ENCODE peak calls at places on chromosomes 5 and 9, in six cellular contexts. One of them, this sample, is unnamed.
A peak's percentile ranks its signal among the peaks of the same experiment; 100 is the strongest.

GRCh38 chr5:134784241-134784920 is 25.8 kb downstream of the DDX46 start:
- DNase-seq in IMR-90: peak; percentile 33
- DNase-seq in heart right ventricle: no peak
- DNase-seq in ovary: no peak
- DNase-seq in caudate nucleus: no peak
- DNase-seq in neuronal stem cell: no peak
- DNase-seq in this sample: no peak

GRCh38 chr9:94729199-94729598 is 2.7 kb downstream of the AOPEP start:
- DNase-seq in IMR-90: no peak
- DNase-seq in caudate nucleus: no peak
- DNase-seq in heart right ventricle: no peak
- DNase-seq in neuronal stem cell: no peak
- DNase-seq in ovary: no peak
- DNase-seq in this sample: no peak

GRCh38 chr9:2722715-2723114 is 5.4 kb downstream of the KCNV2 start:
- DNase-seq in neuronal stem cell: no peak
- DNase-seq in caudate nucleus: no peak
- DNase-seq in ovary: no peak
- DNase-seq in heart right ventricle: no peak
- DNase-seq in IMR-90: peak; percentile 59
- DNase-seq in this sample: peak; percentile 21

GRCh38 chr5:60487885-60488425 is 212.0 kb downstream of the DEPDC1B start:
- DNase-seq in neuronal stem cell: no peak
- DNase-seq in heart right ventricle: no peak
- DNase-seq in caudate nucleus: no peak
- DNase-seq in ovary: no peak
- DNase-seq in IMR-90: no peak
- DNase-seq in this sample: no peak

GRCh38 chr5:132474881-132475511 is 15.6 kb downstream of the IRF1 start:
- DNase-seq in ovary: peak; percentile 11
- DNase-seq in caudate nucleus: no peak
- DNase-seq in neuronal stem cell: no peak
- DNase-seq in heart right ventricle: no peak
- DNase-seq in IMR-90: no peak
- DNase-seq in this sample: no peak

GRCh38 chr9:31137151-31137849 is 1247.1 kb upstream of the ACO1 start:
- DNase-seq in IMR-90: peak; percentile 76
- DNase-seq in caudate nucleus: no peak
- DNase-seq in heart right ventricle: no peak
- DNase-seq in neuronal stem cell: no peak
- DNase-seq in ovary: no peak
- DNase-seq in this sample: peak; percentile 98

GRCh38 chr5:143304836-143305475 is 98.5 kb downstream of the NR3C1 start:
- DNase-seq in neuronal stem cell: no peak
- DNase-seq in caudate nucleus: no peak
- DNase-seq in IMR-90: no peak
- DNase-seq in heart right ventricle: no peak
- DNase-seq in ovary: no peak
- DNase-seq in this sample: no peak

GRCh38 chr5:172710695-172711094 is 60.3 kb downstream of the DUSP1 start:
- DNase-seq in IMR-90: no peak
- DNase-seq in caudate nucleus: no peak
- DNase-seq in neuronal stem cell: no peak
- DNase-seq in ovary: no peak
- DNase-seq in heart right ventricle: no peak
- DNase-seq in this sample: no peak

GRCh38 chr9:100170085-100170484 is 71.0 kb downstream of the INVS start:
- DNase-seq in IMR-90: peak; percentile 43
- DNase-seq in neuronal stem cell: no peak
- DNase-seq in ovary: no peak
- DNase-seq in caudate nucleus: no peak
- DNase-seq in heart right ventricle: no peak
- DNase-seq in this sample: peak; percentile 20

GRCh38 chr5:135236951-135237791 is 161.9 kb downstream of the MACROH2A1 start:
- DNase-seq in caudate nucleus: no peak
- DNase-seq in neuronal stem cell: no peak
- DNase-seq in IMR-90: no peak
- DNase-seq in ovary: no peak
- DNase-seq in heart right ventricle: no peak
- DNase-seq in this sample: no peak

GRCh38 chr9:127567898-127568617 is 44.0 kb upstream of the STXBP1 start:
- DNase-seq in IMR-90: no peak
- DNase-seq in heart right ventricle: peak; percentile 42
- DNase-seq in neuronal stem cell: no peak
- DNase-seq in ovary: peak; percentile 62
- DNase-seq in caudate nucleus: no peak
- DNase-seq in this sample: peak; percentile 27

GRCh38 chr5:101678494-101679193 is 617.4 kb downstream of the SLCO4C1 start:
- DNase-seq in neuronal stem cell: peak; percentile 74
- DNase-seq in heart right ventricle: peak; percentile 12
- DNase-seq in caudate nucleus: peak; percentile 3
- DNase-seq in IMR-90: peak; percentile 47
- DNase-seq in ovary: no peak
- DNase-seq in this sample: peak; percentile 71

GRCh38 chr5:1467341-1468246 is 22.4 kb upstream of the SLC6A3 start:
- DNase-seq in ovary: no peak
- DNase-seq in IMR-90: no peak
- DNase-seq in heart right ventricle: no peak
- DNase-seq in neuronal stem cell: no peak
- DNase-seq in caudate nucleus: no peak
- DNase-seq in this sample: no peak

GRCh38 chr9:69963728-69964127 is 79.9 kb upstream of the MAMDC2 start:
- DNase-seq in heart right ventricle: no peak
- DNase-seq in IMR-90: no peak
- DNase-seq in ovary: no peak
- DNase-seq in neuronal stem cell: no peak
- DNase-seq in caudate nucleus: no peak
- DNase-seq in this sample: no peak

GRCh38 chr9:92635760-92636159 is 34.2 kb downstream of the IPPK start:
- DNase-seq in IMR-90: no peak
- DNase-seq in neuronal stem cell: no peak
- DNase-seq in ovary: no peak
- DNase-seq in caudate nucleus: no peak
- DNase-seq in heart right ventricle: no peak
- DNase-seq in this sample: no peak

GRCh38 chr9:82957526-82958379 is 105.2 kb downstream of the RASEF start:
- DNase-seq in caudate nucleus: no peak
- DNase-seq in ovary: no peak
- DNase-seq in heart right ventricle: no peak
- DNase-seq in IMR-90: no peak
- DNase-seq in neuronal stem cell: no peak
- DNase-seq in this sample: no peak

GRCh38 chr5:59813761-59814562 is 79.6 kb downstream of the PDE4D start:
- DNase-seq in neuronal stem cell: peak; percentile 54
- DNase-seq in heart right ventricle: no peak
- DNase-seq in ovary: no peak
- DNase-seq in IMR-90: peak; percentile 67
- DNase-seq in caudate nucleus: no peak
- DNase-seq in this sample: peak; percentile 83

GRCh38 chr5:112935675-112936074 is 13.6 kb upstream of the REEP5 start:
- DNase-seq in IMR-90: peak; percentile 52
- DNase-seq in neuronal stem cell: no peak
- DNase-seq in caudate nucleus: no peak
- DNase-seq in ovary: no peak
- DNase-seq in heart right ventricle: no peak
- DNase-seq in this sample: no peak

GRCh38 chr5:429453-430188 is 13.4 kb upstream of the EXOC3 start:
- DNase-seq in ovary: peak; percentile 75
- DNase-seq in caudate nucleus: no peak
- DNase-seq in IMR-90: peak; percentile 62
- DNase-seq in heart right ventricle: no peak
- DNase-seq in neuronal stem cell: no peak
- DNase-seq in this sample: peak; percentile 66

GRCh38 chr5:9363026-9363793 is 182.7 kb downstream of the SEMA5A start:
- DNase-seq in neuronal stem cell: no peak
- DNase-seq in heart right ventricle: no peak
- DNase-seq in caudate nucleus: no peak
- DNase-seq in IMR-90: no peak
- DNase-seq in ovary: no peak
- DNase-seq in this sample: no peak

GRCh38 chr5:41736641-41737040 is 133.6 kb downstream of the OXCT1 start:
- DNase-seq in caudate nucleus: no peak
- DNase-seq in ovary: no peak
- DNase-seq in IMR-90: peak; percentile 62
- DNase-seq in heart right ventricle: no peak
- DNase-seq in neuronal stem cell: no peak
- DNase-seq in this sample: no peak

GRCh38 chr9:77210116-77210515 is 32.8 kb downstream of the VPS13A start:
- DNase-seq in ovary: no peak
- DNase-seq in neuronal stem cell: no peak
- DNase-seq in IMR-90: peak; percentile 13
- DNase-seq in caudate nucleus: no peak
- DNase-seq in heart right ventricle: no peak
- DNase-seq in this sample: peak; percentile 8

GRCh38 chr5:140106805-140107311 is 7.1 kb upstream of the PURA start:
- DNase-seq in ovary: no peak
- DNase-seq in IMR-90: no peak
- DNase-seq in heart right ventricle: no peak
- DNase-seq in neuronal stem cell: no peak
- DNase-seq in caudate nucleus: no peak
- DNase-seq in this sample: no peak

GRCh38 chr5:27830551-27830950 is 792.2 kb upstream of the CDH9 start:
- DNase-seq in ovary: no peak
- DNase-seq in heart right ventricle: no peak
- DNase-seq in IMR-90: no peak
- DNase-seq in neuronal stem cell: no peak
- DNase-seq in caudate nucleus: no peak
- DNase-seq in this sample: peak; percentile 64

GRCh38 chr9:97906236-97906831 is 16.0 kb downstream of the TRMO start:
- DNase-seq in neuronal stem cell: no peak
- DNase-seq in heart right ventricle: peak; percentile 42
- DNase-seq in IMR-90: no peak
- DNase-seq in ovary: no peak
- DNase-seq in caudate nucleus: peak; percentile 14
- DNase-seq in this sample: no peak

GRCh38 chr5:106127341-106127781 is 1543.4 kb downstream of the EFNA5 start:
- DNase-seq in heart right ventricle: no peak
- DNase-seq in neuronal stem cell: no peak
- DNase-seq in caudate nucleus: no peak
- DNase-seq in IMR-90: peak; percentile 14
- DNase-seq in ovary: no peak
- DNase-seq in this sample: no peak

GRCh38 chr5:18553269-18553668 is 919.0 kb downstream of the TAF11L14 start:
- DNase-seq in caudate nucleus: no peak
- DNase-seq in neuronal stem cell: no peak
- DNase-seq in ovary: no peak
- DNase-seq in heart right ventricle: no peak
- DNase-seq in IMR-90: no peak
- DNase-seq in this sample: peak; percentile 1

GRCh38 chr9:35960029-35960655 is 2.2 kb upstream of the OR2S2 start:
- DNase-seq in ovary: no peak
- DNase-seq in IMR-90: peak; percentile 92
- DNase-seq in neuronal stem cell: no peak
- DNase-seq in heart right ventricle: no peak
- DNase-seq in caudate nucleus: no peak
- DNase-seq in this sample: peak; percentile 87

GRCh38 chr5:91499943-91500531 is 116.9 kb upstream of the ARRDC3 start:
- DNase-seq in heart right ventricle: no peak
- DNase-seq in caudate nucleus: no peak
- DNase-seq in ovary: no peak
- DNase-seq in neuronal stem cell: peak; percentile 48
- DNase-seq in IMR-90: peak; percentile 54
- DNase-seq in this sample: peak; percentile 65

GRCh38 chr5:149123211-149123610 is 18.1 kb upstream of the ABLIM3 start:
- DNase-seq in caudate nucleus: no peak
- DNase-seq in ovary: no peak
- DNase-seq in IMR-90: no peak
- DNase-seq in heart right ventricle: no peak
- DNase-seq in neuronal stem cell: no peak
- DNase-seq in this sample: no peak

GRCh38 chr5:149128023-149128875 is 13.0 kb upstream of the ABLIM3 start:
- DNase-seq in caudate nucleus: peak; percentile 4
- DNase-seq in heart right ventricle: peak; percentile 35
- DNase-seq in ovary: no peak
- DNase-seq in neuronal stem cell: no peak
- DNase-seq in IMR-90: peak; percentile 41
- DNase-seq in this sample: peak; percentile 63

GRCh38 chr5:149127394-149127955 is 13.8 kb upstream of the ABLIM3 start:
- DNase-seq in heart right ventricle: no peak
- DNase-seq in neuronal stem cell: no peak
- DNase-seq in IMR-90: no peak
- DNase-seq in caudate nucleus: no peak
- DNase-seq in ovary: no peak
- DNase-seq in this sample: no peak

GRCh38 chr5:149126898-149127297 is 14.4 kb upstream of the ABLIM3 start:
- DNase-seq in neuronal stem cell: no peak
- DNase-seq in IMR-90: no peak
- DNase-seq in ovary: no peak
- DNase-seq in caudate nucleus: no peak
- DNase-seq in heart right ventricle: no peak
- DNase-seq in this sample: peak; percentile 30

GRCh38 chr5:149125386-149125891 is 15.9 kb upstream of the ABLIM3 start:
- DNase-seq in ovary: no peak
- DNase-seq in neuronal stem cell: no peak
- DNase-seq in IMR-90: peak; percentile 18
- DNase-seq in caudate nucleus: no peak
- DNase-seq in heart right ventricle: no peak
- DNase-seq in this sample: peak; percentile 38
- H3K27ac ChIP-seq in ovary: no peak overlapping the region
- H3K27ac ChIP-seq in neuronal stem cell: no peak overlapping the region
- H3K27ac ChIP-seq in IMR-90: no peak overlapping the region
- H3K27ac ChIP-seq in caudate nucleus: no peak overlapping the region
- H3K27ac ChIP-seq in heart right ventricle: no peak overlapping the region
- H3K27ac ChIP-seq in this sample: no peak overlapping the region

DNA sequence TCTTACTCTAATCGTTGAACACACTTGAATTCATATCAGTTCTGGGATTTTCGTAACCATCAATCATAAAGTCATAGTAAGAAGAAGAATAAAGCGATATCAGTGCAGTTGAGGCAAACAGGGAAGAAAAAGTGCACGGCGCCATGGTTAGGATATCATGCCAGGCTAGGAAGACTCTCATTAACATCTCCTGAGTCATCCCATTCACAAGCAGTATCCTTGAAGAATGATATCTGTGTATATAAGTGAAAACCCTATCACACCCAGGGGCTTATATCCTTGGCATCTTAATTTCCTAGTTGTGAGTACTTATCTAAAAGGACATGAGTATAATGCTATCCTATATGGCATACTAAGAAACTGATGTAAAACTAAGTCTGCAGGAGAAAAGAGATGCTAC is 38.6 kb downstream of the NFIB start:
- DNase-seq in neuronal stem cell: no peak
- DNase-seq in heart right ventricle: no peak
- DNase-seq in ovary: no peak
- DNase-seq in IMR-90: no peak
- DNase-seq in caudate nucleus: no peak
- DNase-seq in this sample: no peak
- H3K27ac ChIP-seq in neuronal stem cell: no peak overlapping the region
- H3K27ac ChIP-seq in heart right ventricle: no peak overlapping the region
- H3K27ac ChIP-seq in ovary: no peak overlapping the region
- H3K27ac ChIP-seq in IMR-90: no peak overlapping the region
- H3K27ac ChIP-seq in caudate nucleus: no peak overlapping the region
- H3K27ac ChIP-seq in this sample: no peak overlapping the region

GRCh38 chr5:154811239-154811638 is 39.2 kb downstream of the FAXDC2 start:
- DNase-seq in IMR-90: no peak
- DNase-seq in heart right ventricle: no peak
- DNase-seq in neuronal stem cell: no peak
- DNase-seq in ovary: no peak
- DNase-seq in caudate nucleus: no peak
- DNase-seq in this sample: no peak
- H3K27ac ChIP-seq in IMR-90: no peak overlapping the region
- H3K27ac ChIP-seq in heart right ventricle: no peak overlapping the region
- H3K27ac ChIP-seq in neuronal stem cell: no peak overlapping the region
- H3K27ac ChIP-seq in ovary: no peak overlapping the region
- H3K27ac ChIP-seq in caudate nucleus: no peak overlapping the region
- H3K27ac ChIP-seq in this sample: peak overlapping the region; percentile 50

GRCh38 chr5:150540615-150541396 is 32.9 kb downstream of the NDST1 start:
- DNase-seq in IMR-90: peak; percentile 98
- DNase-seq in caudate nucleus: no peak
- DNase-seq in heart right ventricle: no peak
- DNase-seq in neuronal stem cell: no peak
- DNase-seq in ovary: peak; percentile 85
- DNase-seq in this sample: peak; percentile 97
- H3K27ac ChIP-seq in IMR-90: peak overlapping the region; percentile 89
- H3K27ac ChIP-seq in caudate nucleus: no peak overlapping the region
- H3K27ac ChIP-seq in heart right ventricle: peak overlapping the region; percentile 46
- H3K27ac ChIP-seq in neuronal stem cell: no peak overlapping the region
- H3K27ac ChIP-seq in ovary: peak overlapping the region; percentile 57
- H3K27ac ChIP-seq in this sample: no peak overlapping the region